ENCODE peak calls at places on chromosomes 5 and 9, in four cellular contexts. N is HCT116, T is neural progenitor cell, G is SK-N-SH. V is an unnamed sample.
A peak's percentile ranks its signal among the peaks of the same experiment; 100 is the strongest.

GRCh38 chr9:131739192-131739961 is 499 bp downstream of the RAPGEF1 start:
- DNase-seq in T (peak; percentile 68), G (peak; percentile 88), N (no peak), V (peak; percentile 69)

GRCh38 chr5:76475936-76476335 is 72.9 kb downstream of the IQGAP2 start:
- DNase-seq in G (no peak), T (no peak), N (no peak), V (no peak)

GRCh38 chr9:137412431-137412830 is 10.5 kb downstream of the EXD3 start:
- DNase-seq in N (no peak), G (no peak), T (no peak), V (no peak)

GRCh38 chr5:129406440-129406839 is 53.7 kb upstream of the ADAMTS19 start:
- DNase-seq in G (no peak), N (no peak), T (no peak), V (no peak)

GRCh38 chr5:2750026-2750757 is 1.3 kb downstream of the IRX2 start:
- DNase-seq in N (no peak), T (peak; percentile 78), G (no peak), V (no peak)

GRCh38 chr5:15304066-15304731 is 195.8 kb upstream of the FBXL7 start:
- DNase-seq in T (no peak), G (no peak), N (no peak), V (no peak)

GRCh38 chr5:68285857-68286611 is 70.5 kb downstream of the PIK3R1 start:
- DNase-seq in N (peak; percentile 44), T (peak; percentile 65), G (peak; percentile 36), V (peak; percentile 73)

GRCh38 chr9:110457245-110457644 is 119.6 kb upstream of the TXNDC8 start:
- DNase-seq in G (no peak), N (no peak), T (no peak), V (no peak)

GRCh38 chr9:126861707-126862460 is 1.4 kb downstream of the ZBTB34 start:
- DNase-seq in G (no peak), N (no peak), T (peak; percentile 44), V (peak; percentile 62)

GRCh38 chr5:171582849-171583248 is 163.4 kb downstream of the FGF18 start:
- DNase-seq in N (no peak), T (no peak), G (no peak), V (no peak)

GRCh38 chr5:75234251-75234650 is 2.4 kb downstream of the ANKRD31 start:
- DNase-seq in N (no peak), T (no peak), G (no peak), V (no peak)

GRCh38 chr9:104868687-104869404 is 59.1 kb downstream of the ABCA1 start:
- DNase-seq in T (peak; percentile 90), G (peak; percentile 37), N (no peak), V (peak; percentile 73)

GRCh38 chr9:83511051-83511450 is 27.1 kb downstream of the FRMD3 start:
- DNase-seq in N (no peak), G (no peak), T (no peak), V (no peak)

GRCh38 chr5:128305341-128305740 is 221.8 kb downstream of the SLC12A2 start:
- DNase-seq in G (no peak), T (no peak), N (no peak), V (no peak)

GRCh38 chr9:86469476-86470087 is 115.4 kb upstream of the TUT7 start:
- DNase-seq in N (no peak), T (no peak), G (no peak), V (no peak)

GRCh38 chr5:457195-457961 is 14.4 kb downstream of the EXOC3 start:
- DNase-seq in T (no peak), G (no peak), N (no peak), V (no peak)

GRCh38 chr9:100322954-100323536 is 29.7 kb downstream of the TEX10 start:
- DNase-seq in T (peak; percentile 45), G (peak; percentile 27), N (peak; percentile 10), V (peak; percentile 55)

GRCh38 chr9:123417289-123418051 is 61.5 kb downstream of the CRB2 start:
- DNase-seq in T (no peak), G (no peak), N (no peak), V (no peak)

GRCh38 chr9:29514336-29514735 is 1941.1 kb upstream of the C9orf72 start:
- DNase-seq in G (no peak), T (peak; percentile 36), N (no peak), V (no peak)

GRCh38 chr9:104740596-104740995 is 6.9 kb upstream of the NIPSNAP3A start:
- DNase-seq in N (no peak), T (no peak), G (no peak), V (no peak)

GRCh38 chr5:103041071-103041676 is 78.8 kb downstream of the GIN1 start:
- DNase-seq in G (peak; percentile 48), T (no peak), N (peak; percentile 49), V (peak; percentile 15)

GRCh38 chr5:137206030-137206715 is 293.0 kb downstream of the SPOCK1 start:
- DNase-seq in N (no peak), T (no peak), G (no peak), V (no peak)

GRCh38 chr9:37528652-37529072 is 42.9 kb downstream of the POLR1E start:
- DNase-seq in N (no peak), G (no peak), T (no peak), V (peak; percentile 47)

GRCh38 chr9:18795947-18796705 is 236.9 kb downstream of the SAXO1 start:
- DNase-seq in T (peak; percentile 45), G (no peak), N (no peak), V (no peak)

GRCh38 chr5:100772011-100772410 is 131.1 kb downstream of the ST8SIA4 start:
- DNase-seq in G (no peak), T (no peak), N (no peak), V (no peak)

GRCh38 chr5:175784230-175784629 is 87.1 kb upstream of the CPLX2 start:
- DNase-seq in T (no peak), G (no peak), N (no peak), V (no peak)

GRCh38 chr9:110745656-110746055 is 77.1 kb downstream of the MUSK start:
- DNase-seq in G (no peak), T (no peak), N (no peak), V (no peak)

GRCh38 chr5:59790399-59791130 is 103.0 kb downstream of the PDE4D start:
- DNase-seq in N (no peak), T (no peak), G (no peak), V (peak; percentile 53)

DNA sequence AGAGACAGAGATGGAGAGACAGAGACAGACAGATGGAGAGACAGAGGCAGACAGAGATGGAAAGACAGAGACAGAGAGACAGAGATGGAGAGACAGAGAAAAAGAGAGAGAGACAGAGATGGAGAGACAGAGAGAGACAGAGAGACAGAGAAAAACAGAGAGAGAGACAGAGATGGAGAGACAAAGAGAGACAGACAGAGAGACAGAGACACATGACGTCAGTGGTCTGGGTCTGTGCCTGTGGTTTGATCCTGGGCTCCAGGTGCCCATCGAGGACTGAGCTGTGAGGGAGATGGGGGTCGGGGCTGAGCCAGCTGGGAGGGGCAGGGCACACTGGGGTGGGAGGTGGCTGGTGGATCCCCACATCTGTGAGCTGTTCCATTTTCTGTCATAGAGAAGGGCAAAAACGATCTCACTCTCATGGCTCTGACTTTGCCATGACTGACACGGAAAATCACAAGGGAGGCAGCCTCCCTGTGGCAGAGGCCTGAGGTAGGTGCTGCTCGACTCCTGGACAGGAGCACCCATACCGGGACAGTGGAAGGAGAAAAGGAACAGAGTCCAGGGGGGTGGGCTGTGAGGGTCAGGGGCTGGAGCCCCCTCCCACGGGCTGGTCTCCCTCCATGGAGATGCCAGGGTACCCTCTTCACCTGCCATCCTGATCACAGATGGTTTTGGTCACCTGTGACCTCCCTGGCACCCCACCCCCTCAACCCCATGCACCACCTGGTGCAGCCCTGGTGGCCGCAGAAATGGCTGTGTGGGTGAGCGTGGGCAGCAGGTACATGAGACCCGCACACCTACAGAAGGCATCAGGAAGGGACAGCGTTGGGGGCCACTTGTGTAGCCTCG is 28.8 kb downstream of the GLT6D1 start:
- DNase-seq in N (no peak), G (peak; percentile 17), T (no peak), V (no peak)
- TF ChIP-seq EZH2phosphoT487 in N (no peak), G (no peak), T (no peak), V (no peak)

DNA sequence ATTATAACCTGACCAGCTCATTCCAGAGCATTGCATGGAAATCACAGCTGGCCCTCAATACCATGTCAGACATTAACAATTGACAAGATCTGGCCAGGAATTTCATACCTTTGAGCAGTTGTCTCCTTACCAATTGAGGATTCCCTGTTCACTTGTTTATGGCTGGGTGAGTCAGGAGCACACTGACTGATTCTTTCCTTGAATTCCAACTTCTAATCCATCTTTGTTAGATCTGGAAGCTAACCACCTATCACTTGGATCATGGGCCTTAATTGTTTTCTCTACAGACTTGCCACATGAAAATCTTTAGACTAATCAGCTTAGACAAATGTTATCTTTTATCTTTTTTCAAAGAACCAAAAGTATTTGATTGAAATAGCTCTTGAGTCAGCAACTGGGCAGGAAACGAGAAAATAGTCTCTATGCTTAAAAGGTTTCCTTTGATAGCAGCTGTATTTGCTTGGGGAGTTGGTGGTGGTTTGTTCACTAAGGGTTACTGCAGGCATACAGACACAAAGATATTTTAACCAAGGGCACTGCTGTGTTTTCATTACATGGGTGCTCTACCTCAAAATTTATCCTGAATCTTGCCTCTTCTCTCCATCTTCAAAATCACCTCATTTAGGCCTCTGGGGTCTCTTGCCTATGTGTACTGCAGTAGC is 196.9 kb upstream of the NMUR2 start:
- DNase-seq in N (no peak), T (no peak), G (no peak), V (no peak)
- H3K27ac ChIP-seq in N (no peak overlapping the region), T (peak overlapping the region; percentile 80), G (no peak overlapping the region), V (no peak overlapping the region)

GRCh38 chr9:112790231-112790774 is 39.7 kb downstream of the SNX30 start:
- DNase-seq in T (no peak), N (no peak), G (no peak), V (no peak)

GRCh38 chr9:112795946-112796345 is 45.4 kb downstream of the SNX30 start:
- DNase-seq in N (no peak), G (no peak), T (no peak), V (no peak)

GRCh38 chr9:112796485-112796884 is 45.9 kb downstream of the SNX30 start:
- DNase-seq in N (no peak), T (no peak), G (no peak), V (no peak)

GRCh38 chr9:112792670-112793069 is 42.1 kb downstream of the SNX30 start:
- DNase-seq in N (no peak), T (no peak), G (no peak), V (no peak)

DNA sequence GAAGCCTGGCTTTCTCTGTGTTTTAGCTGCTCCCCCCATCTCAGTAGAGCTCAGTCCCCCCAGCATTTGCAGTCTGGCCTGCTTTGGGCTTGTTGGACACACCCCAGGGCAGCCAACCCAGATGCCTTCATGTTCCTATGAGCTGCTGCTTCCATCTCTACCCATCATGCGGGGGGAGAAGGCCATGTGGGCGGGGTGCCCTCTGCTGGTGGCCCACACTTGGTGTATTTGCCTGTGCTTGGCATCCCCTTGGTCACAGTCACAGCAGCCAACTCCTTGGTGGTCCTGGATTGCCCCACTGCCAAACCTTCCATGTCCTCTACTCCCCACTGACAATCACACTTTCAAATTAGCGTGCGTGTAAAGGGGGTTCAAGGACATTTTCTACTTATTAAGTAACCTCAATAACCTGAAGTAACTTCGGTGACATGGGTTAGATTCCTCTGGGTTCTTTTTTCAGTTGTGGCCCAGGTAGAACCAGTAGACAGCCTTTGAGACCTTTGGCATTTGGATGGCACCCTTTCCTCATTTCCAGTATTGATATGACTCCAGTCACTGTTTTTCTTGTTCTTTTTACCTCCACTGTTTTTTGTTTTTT is 42.8 kb downstream of the SNX30 start:
- DNase-seq in T (peak; percentile 72), N (peak; percentile 51), G (peak; percentile 59), V (peak; percentile 80)
- TF ChIP-seq EZH2phosphoT487 in T (no peak), N (no peak), G (no peak), V (no peak)

DNA sequence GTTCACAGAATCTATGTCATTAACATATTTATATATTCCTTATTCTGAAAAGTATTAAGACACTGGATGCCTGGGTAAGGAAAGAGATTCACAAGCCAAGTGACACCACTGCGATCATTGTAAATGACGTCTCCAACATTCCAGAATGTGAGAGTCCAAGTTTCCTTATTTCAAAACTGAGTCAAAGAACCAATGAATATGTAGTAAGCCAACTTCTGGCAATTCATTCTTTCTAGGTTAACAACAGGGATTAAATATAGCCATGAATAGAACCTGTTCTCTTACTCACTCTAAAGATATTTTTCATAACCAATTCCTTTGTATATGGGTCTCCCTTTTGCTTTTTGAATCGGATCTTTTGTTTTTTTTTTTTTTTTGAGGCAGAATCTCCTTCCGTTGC is 18.1 kb downstream of the RAI14 start:
- DNase-seq in G (no peak), N (no peak), T (no peak), V (no peak)
- H3K27ac ChIP-seq in G (peak overlapping the region; percentile 23), N (no peak overlapping the region), T (no peak overlapping the region), V (no peak overlapping the region)